ENCODE peak calls at places on chromosomes 6 and 20, in six cellular contexts. E is mucosa of gallbladder, M is ACHN, Y is RCC 7860, O is heart right ventricle, G is AG04450. X is an unnamed sample.

GRCh38 chr20:50372770-50373088 is 137.5 kb upstream of the PTPN1 start:
- DNase-seq in G (no peak), E (no peak), M (peak; percentile 28), Y (peak; percentile 7), O (no peak), X (no peak)

GRCh38 chr6:33776764-33777163 is 12.2 kb downstream of the LEMD2 start:
- DNase-seq in M (no peak), G (no peak), O (no peak), E (no peak), Y (no peak), X (no peak)

GRCh38 chr6:16130932-16131387 is 2.1 kb downstream of the MYLIP start:
- DNase-seq in G (peak; percentile 41), E (peak; percentile 81), O (no peak), M (peak; percentile 79), Y (peak; percentile 58), X (no peak)

GRCh38 chr20:23091741-23092408 is 5.8 kb upstream of the CD93 start:
- DNase-seq in Y (no peak), O (no peak), G (no peak), E (no peak), M (no peak), X (no peak)

GRCh38 chr6:53119772-53120409 is 28.8 kb downstream of the GCM1 start:
- DNase-seq in G (peak; percentile 20), M (peak; percentile 12), O (no peak), E (peak; percentile 19), Y (no peak), X (no peak)

GRCh38 chr6:126052485-126052884 is 66.1 kb downstream of the TRMT11 start:
- DNase-seq in Y (no peak), G (no peak), M (no peak), O (no peak), E (no peak), X (no peak)

GRCh38 chr6:15551798-15552197 is 111.0 kb downstream of the DTNBP1 start:
- DNase-seq in O (no peak), G (no peak), M (no peak), E (no peak), Y (no peak), X (no peak)

GRCh38 chr6:38445912-38446311 is 193.8 kb downstream of the BTBD9 start:
- DNase-seq in M (no peak), G (no peak), O (no peak), Y (no peak), E (no peak), X (no peak)

GRCh38 chr6:151690768-151691562 is 116.5 kb upstream of the ESR1 start:
- DNase-seq in G (no peak), O (no peak), Y (no peak), E (no peak), M (peak; percentile 75), X (no peak)

GRCh38 chr20:9480066-9480465 is 34.3 kb upstream of the LAMP5 start:
- DNase-seq in E (no peak), O (no peak), M (no peak), Y (no peak), G (no peak), X (no peak)

GRCh38 chr6:56714273-56714672 is 71.6 kb upstream of the DST start:
- DNase-seq in O (no peak), Y (no peak), E (no peak), G (no peak), M (peak; percentile 29), X (no peak)

GRCh38 chr6:142474446-142475289 is 172.9 kb downstream of the ADGRG6 start:
- DNase-seq in M (peak; percentile 77), E (no peak), Y (peak; percentile 52), O (no peak), G (peak; percentile 44), X (peak; percentile 36)

GRCh38 chr20:61757678-61758555 is 307.8 kb downstream of the TAF4 start:
- DNase-seq in G (no peak), E (no peak), Y (no peak), M (no peak), O (no peak), X (no peak)

GRCh38 chr6:3175742-3176321 is 18.5 kb upstream of the TUBB2A start:
- DNase-seq in Y (no peak), M (no peak), G (no peak), O (no peak), E (no peak), X (no peak)

GRCh38 chr6:86152546-86152945 is 509.9 kb upstream of the SYNCRIP start:
- DNase-seq in M (no peak), E (no peak), G (no peak), O (no peak), Y (no peak), X (no peak)

GRCh38 chr20:17518339-17519052 is 12.7 kb downstream of the BFSP1 start:
- DNase-seq in Y (no peak), G (no peak), M (no peak), E (no peak), O (no peak), X (no peak)

GRCh38 chr6:106186172-106186571 is 100.0 kb downstream of the PRDM1 start:
- DNase-seq in M (no peak), O (no peak), Y (no peak), G (no peak), E (no peak), X (no peak)

GRCh38 chr6:24960991-24961475 is 25.3 kb upstream of the RIPOR2 start:
- DNase-seq in O (no peak), G (no peak), E (no peak), Y (no peak), M (no peak), X (no peak)

GRCh38 chr6:109373762-109374161 is 8.5 kb downstream of the CD164 start:
- DNase-seq in E (no peak), Y (no peak), O (no peak), M (no peak), G (no peak), X (no peak)

X was measured in right cardiac atrium.